ENCODE peak calls at places on chromosomes 3 and 15, in six cellular contexts. E, O, F, N, B and G are unnamed samples. For H3K9me3, the result is how much of the 10 kb centered on the place peaks cover.

GRCh38 chr3:63979093-63979492 is 44.2 kb downstream of the PSMD6 start:
- DNase-seq in N (no peak), F (no peak), B (no peak), E (peak), O (no peak), G (no peak)

GRCh38 chr3:53803816-53804545 is 42.2 kb downstream of the CHDH start:
- DNase-seq in B (no peak), F (no peak), O (no peak), E (no peak), N (no peak), G (no peak)

GRCh38 chr15:52349062-52349700 is 53.6 kb upstream of the MYO5C start:
- DNase-seq in E (no peak), N (no peak), B (no peak), O (no peak), F (no peak), G (no peak)

GRCh38 chr15:77633913-77634265 is 1.2 kb upstream of the LINGO1 start:
- DNase-seq in O (no peak), F (no peak), N (no peak), B (no peak), E (no peak), G (no peak)

GRCh38 chr3:161177996-161178395 is 43.1 kb upstream of the NMD3 start:
- DNase-seq in O (no peak), F (no peak), B (no peak), N (no peak), E (no peak), G (no peak)

GRCh38 chr15:73922186-73923151 is 3.8 kb upstream of the LOXL1 start:
- DNase-seq in E (no peak), B (peak), N (no peak), F (no peak), O (no peak), G (peak)

GRCh38 chr3:174253940-174254339 is 605.2 kb upstream of the NAALADL2 start:
- DNase-seq in F (no peak), N (no peak), E (no peak), O (no peak), B (no peak), G (no peak)

GRCh38 chr15:99128411-99128810 is 23.5 kb downstream of the SYNM start:
- DNase-seq in B (no peak), O (no peak), E (no peak), N (no peak), F (no peak), G (no peak)

GRCh38 chr15:31157644-31158069 is 56.1 kb upstream of the TRPM1 start:
- DNase-seq in N (no peak), O (no peak), F (peak), B (no peak), E (peak), G (no peak)

GRCh38 chr3:29903600-29903999 is 622.7 kb downstream of the RBMS3 start:
- DNase-seq in E (no peak), N (no peak), F (no peak), B (no peak), O (no peak), G (no peak)

GRCh38 chr15:56736308-56736707 is 3.0 kb upstream of the ZNF280D start:
- DNase-seq in N (no peak), F (no peak), O (no peak), E (no peak), B (no peak), G (no peak)

GRCh38 chr3:154086286-154086685 is 34.9 kb upstream of the ARHGEF26 start:
- DNase-seq in F (no peak), B (no peak), E (no peak), N (no peak), O (no peak), G (no peak)

GRCh38 chr3:55828712-55829111 is 341.6 kb upstream of the WNT5A start:
- DNase-seq in F (no peak), B (no peak), O (no peak), N (no peak), E (no peak), G (no peak)

GRCh38 chr3:31960793-31961431 is 20.1 kb downstream of the OSBPL10 start:
- DNase-seq in F (no peak), B (no peak), E (no peak), O (no peak), N (peak), G (no peak)

GRCh38 chr3:160226026-160226739 is 961 bp downstream of the C3orf80 start:
- DNase-seq in N (no peak), O (no peak), B (peak), F (no peak), E (peak), G (peak)

GRCh38 chr3:101850327-101851048 is 1.2 kb downstream of the NFKBIZ start:
- DNase-seq in F (peak), E (no peak), B (no peak), N (no peak), O (no peak), G (no peak)

GRCh38 chr3:54342676-54343075 is 220.3 kb downstream of the CACNA2D3 start:
- DNase-seq in B (no peak), N (no peak), E (peak), F (no peak), O (no peak), G (peak)

GRCh38 chr15:59591372-59591771 is 20.2 kb upstream of the GCNT3 start:
- DNase-seq in E (no peak), O (no peak), N (no peak), B (no peak), F (no peak), G (no peak)

GRCh38 chr15:54840999-54841398 is 355.7 kb downstream of the RSL24D1 start:
- DNase-seq in E (no peak), B (no peak), F (peak), N (no peak), O (no peak), G (no peak)

GRCh38 chr3:136193273-136194043 is 2.7 kb downstream of the MSL2 start:
- DNase-seq in F (peak), N (no peak), B (no peak), E (no peak), O (no peak), G (no peak)

GRCh38 chr3:98657429-98657828 is 64.0 kb upstream of the CPOX start:
- DNase-seq in F (peak), E (peak), N (peak), O (no peak), B (peak), G (no peak)

GRCh38 chr3:123284399-123285010 is 82.8 kb downstream of the SEC22A start:
- DNase-seq in N (no peak), B (no peak), O (no peak), E (no peak), F (no peak), G (peak)

GRCh38 chr15:91186892-91187644 is 87.0 kb downstream of the SV2B start:
- DNase-seq in E (peak), F (peak), O (no peak), N (no peak), B (no peak), G (no peak)

GRCh38 chr3:151404316-151404715 is 19.8 kb upstream of the P2RY12 start:
- DNase-seq in N (no peak), O (no peak), B (no peak), F (no peak), E (no peak), G (no peak)

GRCh38 chr15:40772014-40772413 is 2.2 kb downstream of the C15orf62 start:
- DNase-seq in F (no peak), N (no peak), B (no peak), O (no peak), E (no peak), G (peak)

GRCh38 chr3:27666708-27667107 is 55.4 kb downstream of the EOMES start:
- DNase-seq in O (no peak), B (peak), N (no peak), F (no peak), E (peak), G (peak)

GRCh38 chr3:136750209-136750921 is 1.8 kb downstream of the STAG1 start:
- DNase-seq in B (no peak), E (no peak), N (no peak), O (no peak), F (peak), G (no peak)

GRCh38 chr15:95016511-95017219 is 785.3 kb downstream of the MCTP2 start:
- DNase-seq in F (no peak), E (no peak), O (no peak), B (no peak), N (no peak), G (peak)

GRCh38 chr3:150319900-150320299 is 88.2 kb upstream of the TSC22D2 start:
- DNase-seq in E (no peak), O (no peak), B (no peak), N (peak), F (no peak), G (no peak)

GRCh38 chr3:196969001-196969659 is 497 bp upstream of the PIGZ start:
- DNase-seq in N (no peak), B (peak), O (no peak), F (peak), E (peak), G (peak)

GRCh38 chr15:89937365-89938355 is 24.9 kb upstream of the ARPIN start:
- DNase-seq in F (no peak), B (no peak), O (no peak), N (no peak), E (no peak), G (no peak)

GRCh38 chr15:99955181-99955525 is 221.9 kb upstream of the LYSMD4 start:
- DNase-seq in O (peak), B (no peak), F (no peak), N (no peak), E (no peak), G (no peak)

GRCh38 chr3:147702499-147702898 is 293.3 kb downstream of the ZIC1 start:
- DNase-seq in F (no peak), E (no peak), N (no peak), B (no peak), O (no peak), G (no peak)

DNA sequence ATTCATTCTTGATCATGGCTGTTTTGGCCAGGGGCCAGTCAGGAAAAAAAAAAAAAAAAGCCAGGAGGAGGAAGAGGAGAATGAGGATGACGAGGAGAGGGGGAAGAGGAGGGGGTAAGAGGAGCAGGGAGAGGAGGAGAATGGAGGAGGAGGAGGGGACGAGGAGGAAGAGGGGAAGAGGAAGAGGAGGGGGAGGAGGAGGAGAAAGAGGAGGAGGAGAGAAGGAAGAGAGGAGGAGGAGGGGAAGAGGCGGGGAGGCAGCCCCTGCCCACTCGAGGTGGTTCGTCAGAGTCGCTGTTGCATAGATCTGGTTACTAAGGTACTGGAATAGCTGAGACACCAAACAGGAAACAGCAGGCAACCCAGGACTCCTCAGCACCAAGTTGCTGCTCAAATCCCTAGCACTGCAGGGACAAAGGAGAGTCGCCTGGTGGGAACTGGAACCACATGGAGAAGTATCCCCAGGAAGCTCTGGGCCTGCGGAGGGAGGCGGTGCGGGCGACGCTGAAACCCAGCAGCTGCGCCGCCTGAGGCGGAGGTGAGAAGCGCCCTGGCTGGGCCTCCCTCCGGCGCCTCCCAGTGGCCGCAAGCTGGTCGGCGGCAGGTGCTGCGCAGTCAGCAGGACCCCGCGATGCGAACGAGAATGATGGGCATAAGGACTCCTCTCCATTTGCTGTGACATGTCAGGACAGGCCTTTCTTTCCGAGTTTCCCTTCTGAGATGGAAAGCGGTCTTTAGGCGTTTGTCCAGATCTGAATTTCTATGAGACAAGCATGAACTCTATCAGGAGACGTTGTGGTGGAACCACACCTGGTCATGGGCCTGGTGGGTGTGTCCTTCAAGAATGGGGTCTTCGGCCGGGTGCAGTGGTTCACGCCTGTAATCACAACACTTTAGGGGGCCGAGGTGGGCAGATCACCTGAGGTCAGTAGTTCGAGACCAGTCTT is 17.5 kb downstream of the FAM240A start:
- DNase-seq in F (peak), E (peak), O (peak), B (peak), N (peak), G (peak)
- H3K4me3 ChIP-seq in F (peak), E (no peak), O (peak), B (peak), N (no peak), G (peak)

DNA sequence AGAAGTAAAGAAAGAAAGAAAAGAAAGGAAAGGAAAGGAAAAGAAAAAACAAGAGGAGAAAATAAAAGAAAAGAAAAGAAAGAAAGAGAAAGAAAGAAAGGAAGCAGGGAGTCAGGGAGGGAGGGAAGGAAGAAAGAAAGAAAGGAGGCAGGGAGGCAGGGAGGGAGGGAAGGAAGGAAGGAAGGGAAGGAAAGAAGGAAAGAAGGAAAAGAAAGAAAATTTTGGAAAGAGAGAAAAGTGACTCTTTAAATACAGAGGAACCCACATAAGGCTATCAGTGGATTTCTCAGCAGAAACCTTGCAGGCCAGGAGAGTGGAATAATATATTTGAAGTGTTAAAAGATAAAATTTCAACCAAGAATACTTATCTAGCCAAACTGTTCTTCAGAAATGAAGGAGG is 44.2 kb upstream of the GNB4 start:
- DNase-seq in E (no peak), F (no peak), B (no peak), N (no peak), O (no peak), G (no peak)
- H3K9me3 ChIP-seq in E (under half), F (under half), B (under half), N (under half), O (under half), G (under half)

GRCh38 chr3:156676467-156677119 is 2.2 kb downstream of the TIPARP start:
- DNase-seq in B (no peak), O (no peak), N (peak), E (no peak), F (peak), G (no peak)
- H3K27ac ChIP-seq in B (no peak), O (peak), N (peak), E (no peak), F (peak), G (no peak)

DNA sequence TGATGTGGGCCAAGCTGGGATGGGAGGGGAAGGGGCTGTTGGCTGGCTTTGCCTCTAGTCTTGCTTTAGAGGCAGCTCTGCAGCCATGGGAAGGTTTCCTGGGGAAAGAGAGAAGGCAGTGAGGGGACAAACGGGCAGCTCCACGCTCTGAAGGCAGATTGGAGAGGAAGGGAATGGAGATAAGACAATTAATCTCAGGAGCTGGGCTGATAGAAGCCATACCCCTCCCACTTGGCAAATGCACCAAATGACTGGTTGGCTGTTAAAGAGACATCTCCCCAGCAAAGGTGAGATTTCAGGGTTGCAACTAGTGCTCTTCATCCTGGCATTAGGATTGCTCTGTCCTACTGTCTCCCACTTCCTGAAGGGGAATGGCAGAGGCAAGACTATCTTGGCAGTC is 4.7 kb downstream of the RASGRP1 start:
- DNase-seq in E (no peak), N (no peak), O (no peak), F (no peak), B (no peak), G (no peak)
- H3K4me3 ChIP-seq in E (no peak), N (no peak), O (no peak), F (no peak), B (peak), G (no peak)

DNA sequence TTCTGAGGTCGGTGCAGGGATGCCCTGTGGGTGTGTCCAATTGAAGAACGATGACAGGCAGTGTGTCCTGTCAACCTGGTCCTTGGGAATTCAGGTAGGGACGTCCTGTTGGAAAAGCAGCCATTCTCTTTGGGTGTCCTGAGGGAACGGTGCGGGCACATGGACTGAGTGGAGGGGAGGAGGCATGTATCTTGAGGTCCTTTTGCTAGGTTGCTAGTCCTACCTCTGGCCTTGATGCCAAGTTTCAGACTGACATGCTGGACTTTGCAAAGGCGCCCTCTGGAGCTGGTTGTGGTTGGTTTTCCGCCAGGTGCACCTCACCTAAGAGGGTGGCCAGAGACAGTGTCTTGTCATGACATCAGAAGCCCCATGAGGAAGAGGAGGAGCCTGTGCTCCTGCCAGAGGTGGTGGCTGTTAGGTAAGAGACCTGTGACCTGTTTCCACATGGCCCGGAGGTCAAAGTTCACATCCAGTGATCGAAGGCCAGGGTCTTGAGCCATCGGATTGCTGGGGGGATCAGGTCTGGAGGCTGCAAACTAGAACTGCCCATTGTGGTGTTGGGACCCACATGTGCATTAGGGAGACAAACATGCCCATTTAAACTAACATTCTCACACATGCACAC is 106.3 kb downstream of the SNRPN start:
- DNase-seq in F (no peak), B (no peak), N (no peak), O (peak), E (no peak), G (no peak)
- H3K9me3 ChIP-seq in F (under half), B (half or more), N (half or more), O (half or more), E (under half), G (half or more)

DNA sequence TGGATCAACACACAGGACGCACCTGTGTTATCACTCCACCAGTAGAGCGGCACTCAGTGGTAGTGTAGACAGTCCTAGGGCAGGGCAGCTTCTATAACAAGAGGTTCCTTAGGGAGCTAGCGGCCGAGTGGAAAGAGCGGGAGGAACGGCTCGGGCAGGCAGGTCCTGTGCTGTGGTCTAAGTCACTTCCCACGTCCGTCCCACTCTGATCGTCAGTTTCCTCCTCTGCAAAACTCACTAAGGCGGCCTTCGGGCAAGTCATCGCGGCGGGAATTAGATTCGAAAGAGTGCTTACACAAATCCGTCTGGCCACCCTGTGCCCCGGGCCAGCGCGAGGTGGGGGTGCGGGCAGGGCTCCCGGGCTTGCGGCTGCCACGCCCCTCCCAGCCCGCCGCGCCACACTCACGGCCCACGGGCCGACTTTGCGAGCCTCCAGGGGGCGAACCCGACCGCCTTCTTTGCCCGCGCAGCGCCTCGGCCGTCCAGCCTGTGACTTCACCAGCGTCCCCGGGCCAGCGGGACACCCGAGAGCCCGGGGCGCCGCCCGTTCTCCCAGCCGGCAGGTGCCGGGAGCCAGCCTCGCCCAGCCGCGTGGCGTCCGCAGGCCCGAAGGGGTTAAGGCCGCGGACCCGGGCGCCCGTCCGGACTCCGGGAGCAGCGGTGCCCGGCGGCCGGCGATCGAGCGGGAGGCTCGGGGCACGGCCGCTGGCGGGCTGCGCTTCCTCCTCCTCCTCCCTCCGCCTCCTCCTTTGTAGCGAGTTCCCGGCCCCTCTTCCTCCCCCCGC is 426 bp upstream of the CORO2B start:
- DNase-seq in O (no peak), N (no peak), F (no peak), B (peak), E (peak), G (peak)
- H3K27ac ChIP-seq in O (peak), N (peak), F (no peak), B (peak), E (no peak), G (peak)

GRCh38 chr15:62946940-62947339 is 95.6 kb upstream of the TPM1 start:
- DNase-seq in B (no peak), O (no peak), E (no peak), N (no peak), F (no peak), G (no peak)
- H3K4me3 ChIP-seq in B (no peak), O (no peak), E (no peak), N (no peak), F (no peak), G (no peak)

DNA sequence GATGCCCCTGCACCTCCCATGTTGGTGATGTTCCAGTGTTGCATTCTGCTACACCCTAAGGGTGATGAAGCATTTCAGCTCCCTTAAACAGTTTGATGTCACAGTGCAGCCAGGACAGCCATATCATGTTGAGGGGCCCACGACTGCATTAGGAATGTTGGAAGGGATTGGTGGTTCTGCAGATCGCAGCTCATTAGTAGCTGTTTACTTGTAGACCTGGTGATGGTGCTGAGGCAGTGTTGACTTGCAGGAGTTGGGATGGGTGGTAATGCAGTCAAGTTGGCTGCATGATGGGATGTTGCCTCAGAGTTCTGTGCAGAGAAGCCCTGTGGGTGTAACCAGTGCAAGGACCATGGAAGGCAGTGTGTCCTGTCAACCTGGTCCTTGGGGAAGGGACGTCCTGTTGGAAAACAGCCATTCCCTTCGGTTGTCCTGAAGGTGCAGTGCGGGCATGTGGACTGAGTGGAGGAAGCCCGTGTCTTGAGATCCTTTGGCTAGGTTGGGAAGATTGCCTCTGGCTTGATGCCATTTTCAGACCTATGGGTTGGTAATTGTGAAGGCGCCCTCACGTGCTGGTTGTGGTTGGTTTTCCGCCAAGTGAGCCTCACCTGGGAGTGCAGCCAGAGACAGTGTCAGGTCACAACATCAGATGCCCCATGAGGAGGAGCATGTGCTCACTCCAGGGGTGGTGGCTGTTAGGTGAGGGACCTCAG is 100.7 kb downstream of the SNRPN start:
- DNase-seq in N (no peak), E (no peak), B (no peak), F (no peak), O (no peak), G (no peak)
- H3K9me3 ChIP-seq in N (half or more), E (under half), B (half or more), F (under half), O (half or more), G (half or more)